ENCODE peak calls at places on chromosomes 1 and 21, in nine cellular contexts. L is body of pancreas; P is psoas muscle; W is HepG2; R is heart left ventricle; T is aorta; N is HCT116; F is CD4-positive, alpha-beta memory T cell; U is fibroblast of mammary gland. C is an unnamed sample.

GRCh38 chr1:29579821-29580425 is 343.6 kb downstream of the PTPRU start:
- DNase-seq in L (no peak), W (peak), F (no peak), R (no peak), N (peak), T (no peak), U (peak), P (no peak), C (no peak)

GRCh38 chr1:26701266-26701994 is 5.6 kb downstream of the ARID1A start:
- DNase-seq in F (no peak), N (no peak), R (no peak), U (peak), T (no peak), W (no peak), P (no peak), L (no peak), C (no peak)

GRCh38 chr1:212909652-212910063 is 40.7 kb upstream of the VASH2 start:
- DNase-seq in L (no peak), W (no peak), U (no peak), P (no peak), R (no peak), F (no peak), T (no peak), N (no peak), C (no peak)

GRCh38 chr21:36783612-36784383 is 84.9 kb downstream of the SIM2 start:
- DNase-seq in F (no peak), T (no peak), N (peak), U (peak), L (no peak), W (peak), P (no peak), R (no peak), C (no peak)

GRCh38 chr1:118479351-118479750 is 294.3 kb upstream of the SPAG17 start:
- DNase-seq in U (no peak), L (no peak), P (no peak), W (no peak), R (no peak), T (no peak), N (no peak), F (no peak), C (peak)

GRCh38 chr21:44657635-44658183 is at the start of gene KRTAP12-3:
- DNase-seq in U (no peak), R (no peak), T (peak), L (no peak), N (no peak), P (no peak), F (peak), W (no peak), C (no peak)

GRCh38 chr1:201612645-201613044 is 73.7 kb downstream of the NAV1 start:
- DNase-seq in R (no peak), N (no peak), T (no peak), W (no peak), F (no peak), P (no peak), L (no peak), U (no peak), C (peak)

GRCh38 chr1:34803770-34804169 is 11.0 kb downstream of the GJA4 start:
- DNase-seq in T (no peak), L (no peak), P (no peak), N (no peak), W (no peak), R (no peak), F (no peak), U (no peak), C (no peak)

GRCh38 chr1:59827055-59827643 is 12.4 kb downstream of the HOOK1 start:
- DNase-seq in U (no peak), W (no peak), N (no peak), P (no peak), F (no peak), L (no peak), T (no peak), R (no peak), C (no peak)

GRCh38 chr1:9307303-9307702 is 14.6 kb downstream of the SPSB1 start:
- DNase-seq in P (no peak), T (no peak), W (no peak), F (no peak), L (no peak), U (no peak), N (no peak), R (no peak), C (no peak)
- H3K4me3 ChIP-seq in P (no peak), T (no peak), W (no peak), F (no peak), L (no peak), U (no peak), N (no peak), R (no peak), C (no peak)

GRCh38 chr1:151196292-151196800 is 2.0 kb upstream of the PIP5K1A start:
- DNase-seq in R (peak), N (peak), F (peak), P (no peak), T (peak), U (peak), L (peak), W (peak), C (peak)
- H3K4me3 ChIP-seq in R (no peak), N (peak), F (no peak), P (peak), T (no peak), U (peak), L (no peak), W (peak), C (no peak)

GRCh38 chr21:46100426-46100825 is 2.5 kb downstream of the COL6A2 start:
- DNase-seq in L (no peak), N (no peak), T (no peak), P (peak), R (no peak), F (no peak), W (no peak), U (peak), C (no peak)

GRCh38 chr21:46099476-46099875 is 1.6 kb downstream of the COL6A2 start:
- DNase-seq in W (peak), N (no peak), L (peak), F (no peak), R (peak), U (peak), T (peak), P (peak), C (peak)

GRCh38 chr21:46097826-46098286 is at the start of gene COL6A2:
- DNase-seq in L (peak), W (no peak), N (no peak), P (peak), R (peak), F (no peak), T (peak), U (peak), C (peak)

GRCh38 chr21:46098303-46099141 is 610 bp downstream of the COL6A2 start:
- DNase-seq in U (peak), L (peak), P (peak), T (peak), F (no peak), N (no peak), W (no peak), R (no peak), C (peak)

GRCh38 chr21:46100020-46100419 is 2.1 kb downstream of the COL6A2 start:
- DNase-seq in T (no peak), W (no peak), U (peak), R (no peak), F (no peak), N (no peak), L (no peak), P (no peak), C (no peak)
- H3K4me3 ChIP-seq in T (no peak), W (no peak), U (peak), R (peak), F (no peak), N (no peak), L (no peak), P (peak), C (peak)

DNA sequence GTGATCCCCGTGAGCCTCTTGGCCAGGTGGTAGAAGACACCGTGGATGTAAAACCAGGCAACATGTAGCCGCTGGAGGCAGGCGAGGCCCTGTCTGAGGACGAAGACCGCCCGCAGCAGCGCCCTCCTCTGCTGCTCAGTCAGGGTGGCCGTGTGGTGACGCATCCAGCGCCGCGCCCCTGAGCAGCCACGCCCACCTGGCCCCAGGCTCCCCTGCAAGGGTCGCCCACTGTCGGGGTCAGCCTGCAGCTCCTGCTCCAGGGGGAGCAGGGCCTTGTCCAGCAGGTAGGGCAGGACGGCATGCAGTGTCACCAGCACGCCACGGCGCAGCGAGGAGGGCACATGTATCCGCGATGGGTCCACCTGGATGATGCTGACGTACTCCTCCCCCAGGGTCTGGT is 3.9 kb downstream of the PEX10 start:
- DNase-seq in N (no peak), R (no peak), P (no peak), F (peak), W (no peak), L (no peak), T (no peak), U (no peak), C (no peak)
- H3K4me3 ChIP-seq in N (no peak), R (no peak), P (no peak), F (no peak), W (no peak), L (no peak), T (no peak), U (no peak), C (no peak)

DNA sequence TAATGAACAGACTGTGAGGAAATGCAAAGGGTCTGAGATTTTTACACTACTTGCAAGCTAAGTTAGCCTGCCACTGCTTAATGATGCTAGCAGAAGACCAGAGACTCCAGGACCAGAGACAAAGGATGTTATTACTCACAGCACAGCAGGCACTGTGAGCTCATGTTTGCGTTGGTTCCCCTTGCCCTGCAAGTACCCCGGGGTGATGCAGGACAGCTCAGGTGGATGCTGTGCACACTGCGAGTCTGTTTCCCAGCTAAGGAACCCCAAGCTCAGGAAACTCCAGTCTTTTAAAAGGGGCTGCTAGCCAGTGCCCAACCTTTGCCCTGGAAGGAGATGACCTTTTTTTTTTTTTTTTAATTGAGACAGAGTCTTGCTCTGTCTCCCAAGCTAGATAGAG is 1.2 kb downstream of the FHAD1 start:
- DNase-seq in F (no peak), L (no peak), U (no peak), R (no peak), W (no peak), N (no peak), P (no peak), T (no peak), C (no peak)
- H3K4me3 ChIP-seq in F (no peak), L (no peak), U (no peak), R (no peak), W (no peak), N (no peak), P (no peak), T (no peak), C (no peak)

GRCh38 chr1:7117265-7117598 is 332.0 kb downstream of the CAMTA1 start:
- DNase-seq in W (no peak), P (no peak), L (no peak), N (no peak), U (no peak), F (no peak), R (no peak), T (no peak), C (no peak)

GRCh38 chr1:7121622-7121988 is 336.4 kb downstream of the CAMTA1 start:
- DNase-seq in P (peak), T (peak), W (no peak), F (no peak), N (no peak), R (peak), U (no peak), L (peak), C (peak)

GRCh38 chr1:7120863-7121621 is 335.8 kb downstream of the CAMTA1 start:
- DNase-seq in F (no peak), L (peak), T (no peak), U (no peak), W (no peak), R (no peak), P (no peak), N (no peak), C (no peak)

GRCh38 chr1:7116001-7116400 is 330.7 kb downstream of the CAMTA1 start:
- DNase-seq in R (no peak), P (no peak), U (no peak), W (no peak), F (no peak), T (no peak), L (no peak), N (no peak), C (no peak)

GRCh38 chr1:7117599-7118281 is 332.5 kb downstream of the CAMTA1 start:
- DNase-seq in T (peak), U (peak), L (no peak), P (peak), W (no peak), N (peak), F (no peak), R (peak), C (peak)
- H3K4me3 ChIP-seq in T (no peak), U (no peak), L (no peak), P (no peak), W (no peak), N (peak), F (no peak), R (no peak), C (no peak)

GRCh38 chr1:111762332-111762731 is 6.6 kb downstream of the DDX20 start:
- DNase-seq in N (no peak), U (no peak), W (no peak), F (no peak), L (no peak), P (no peak), R (no peak), T (no peak), C (no peak)

GRCh38 chr1:111758373-111758772 is 2.7 kb downstream of the DDX20 start:
- DNase-seq in U (no peak), N (no peak), T (no peak), W (no peak), R (no peak), F (no peak), L (no peak), P (no peak), C (no peak)

GRCh38 chr1:111756124-111756513 is 418 bp downstream of the DDX20 start:
- DNase-seq in U (no peak), F (no peak), T (no peak), W (no peak), P (no peak), N (no peak), L (no peak), R (no peak), C (no peak)

GRCh38 chr1:111761717-111762116 is 6.0 kb downstream of the DDX20 start:
- DNase-seq in L (no peak), W (no peak), U (no peak), N (no peak), T (no peak), F (no peak), P (no peak), R (no peak), C (no peak)
- H3K4me3 ChIP-seq in L (no peak), W (no peak), U (no peak), N (no peak), T (no peak), F (no peak), P (no peak), R (no peak), C (no peak)

DNA sequence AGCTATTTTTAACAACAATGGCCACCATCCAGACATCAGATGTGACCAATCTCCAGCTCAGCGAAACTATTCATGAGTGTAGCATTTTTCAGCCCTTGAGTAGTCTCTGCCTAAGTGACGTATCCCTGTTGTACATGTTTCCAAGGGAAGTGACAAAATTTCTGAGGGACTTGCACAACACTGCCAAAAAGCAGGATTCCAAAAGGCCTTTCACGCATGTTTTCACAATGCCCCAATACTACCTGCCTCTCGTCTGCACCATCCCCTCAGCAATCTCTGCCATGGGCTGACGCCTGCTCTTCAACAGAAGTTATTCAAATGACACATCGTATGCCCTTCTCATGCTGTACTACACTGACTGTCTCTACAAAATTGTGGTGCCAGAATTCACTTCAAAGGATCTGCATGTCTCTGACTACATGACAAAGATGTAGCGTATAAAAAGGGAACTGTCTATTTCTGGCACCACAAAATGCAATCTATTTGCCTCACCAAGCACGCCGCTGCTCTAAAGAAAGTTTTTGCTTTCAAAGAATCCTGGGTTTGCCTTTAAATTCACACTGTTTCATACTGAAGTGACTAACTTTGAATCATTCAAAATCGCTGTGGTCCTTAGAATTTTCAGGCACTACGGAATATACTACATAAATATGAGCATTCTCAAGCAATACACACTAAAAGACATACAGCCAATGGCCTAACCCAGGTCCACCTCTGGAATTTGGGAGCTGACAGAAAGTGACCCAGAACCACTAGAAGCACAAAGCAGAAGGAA is 32.9 kb downstream of the JAK1 start:
- DNase-seq in N (no peak), T (peak), R (peak), W (no peak), P (peak), L (no peak), F (no peak), U (peak), C (peak)
- H3K4me3 ChIP-seq in N (no peak), T (no peak), R (no peak), W (no peak), P (peak), L (no peak), F (no peak), U (peak), C (no peak)

GRCh38 chr1:75134939-75135828 is 996 bp downstream of the LHX8 start:
- DNase-seq in N (no peak), R (no peak), T (no peak), P (no peak), L (no peak), F (no peak), U (no peak), W (no peak), C (no peak)

GRCh38 chr1:75135829-75136142 is 1.6 kb downstream of the LHX8 start:
- DNase-seq in T (no peak), R (no peak), U (no peak), N (no peak), W (no peak), L (no peak), P (no peak), F (no peak), C (no peak)

GRCh38 chr1:75136158-75136815 is 2.1 kb downstream of the LHX8 start:
- DNase-seq in N (no peak), F (no peak), U (no peak), T (no peak), P (no peak), R (no peak), L (no peak), W (no peak), C (no peak)

GRCh38 chr1:75133754-75134655 is at the start of gene LHX8:
- DNase-seq in T (no peak), F (no peak), R (no peak), W (no peak), U (no peak), L (no peak), P (no peak), N (no peak), C (no peak)

GRCh38 chr1:75134656-75134938 is 409 bp downstream of the LHX8 start:
- DNase-seq in N (no peak), R (no peak), L (no peak), F (no peak), W (no peak), P (no peak), U (no peak), T (no peak), C (no peak)
- H3K4me3 ChIP-seq in N (no peak), R (no peak), L (no peak), F (no peak), W (no peak), P (peak), U (no peak), T (peak), C (no peak)

C was measured in right cardiac atrium.